ENCODE peak calls at places on chromosomes 2 and 18, in six cellular contexts. W is stomach, D is transverse colon, Z is prostate gland, X is sigmoid colon, B is HCT116. Q is an unnamed sample.

GRCh38 chr2:165428996-165429395 is 40.5 kb upstream of the CSRNP3 start:
- DNase-seq in W (no peak), D (no peak), Z (no peak), X (no peak), B (no peak), Q (no peak)

GRCh38 chr2:203631068-203631757 is 75.2 kb upstream of the CD28 start:
- DNase-seq in W (no peak), D (no peak), Z (no peak), X (no peak), B (no peak), Q (no peak)

GRCh38 chr2:70085711-70086277 is 1.5 kb upstream of the PCBP1 start:
- DNase-seq in W (no peak), D (no peak), Z (no peak), X (peak; percentile 24), B (no peak), Q (no peak)

GRCh38 chr2:101540518-101540917 is 65.6 kb upstream of the RFX8 start:
- DNase-seq in W (no peak), D (no peak), Z (no peak), X (no peak), B (no peak), Q (no peak)

GRCh38 chr2:212136216-212136795 is 402.3 kb downstream of the ERBB4 start:
- DNase-seq in W (no peak), D (no peak), Z (no peak), X (no peak), B (no peak), Q (no peak)

GRCh38 chr2:226970362-226970761 is 134.5 kb downstream of the RHBDD1 start:
- DNase-seq in W (no peak), D (no peak), Z (no peak), X (no peak), B (no peak), Q (no peak)

GRCh38 chr2:141710589-141711239 is 420.1 kb downstream of the LRP1B start:
- DNase-seq in W (no peak), D (no peak), Z (no peak), X (no peak), B (no peak), Q (no peak)

GRCh38 chr2:73258186-73258912 is 24.2 kb downstream of the CCT7 start:
- DNase-seq in W (no peak), D (no peak), Z (no peak), X (no peak), B (no peak), Q (no peak)

GRCh38 chr2:106278477-106278876 is 84.4 kb upstream of the UXS1 start:
- DNase-seq in W (no peak), D (no peak), Z (no peak), X (no peak), B (no peak), Q (no peak)

GRCh38 chr2:134408386-134408785 is 154.5 kb downstream of the MGAT5 start:
- DNase-seq in W (no peak), D (no peak), Z (no peak), X (no peak), B (no peak), Q (no peak)

GRCh38 chr2:238882083-238882755 is 34.3 kb downstream of the TWIST2 start:
- DNase-seq in W (no peak), D (no peak), Z (no peak), X (no peak), B (no peak), Q (no peak)

GRCh38 chr2:17813015-17813741 is 3.1 kb upstream of the MSGN1 start:
- DNase-seq in W (no peak), D (no peak), Z (peak; percentile 66), X (no peak), B (no peak), Q (no peak)

GRCh38 chr2:133755515-133756311 is 187.4 kb upstream of the NCKAP5 start:
- DNase-seq in W (no peak), D (no peak), Z (no peak), X (peak; percentile 73), B (no peak), Q (no peak)

GRCh38 chr2:241844831-241845578 is 13.7 kb downstream of the PDCD1 start:
- DNase-seq in W (no peak), D (no peak), Z (no peak), X (peak; percentile 61), B (no peak), Q (no peak)

GRCh38 chr2:97355887-97356286 is 233.8 kb downstream of the ANKRD36B start:
- DNase-seq in W (no peak), D (no peak), Z (no peak), X (no peak), B (no peak), Q (no peak)

GRCh38 chr18:59060540-59060939 is 79.1 kb upstream of the SEC11C start:
- DNase-seq in W (no peak), D (no peak), Z (no peak), X (no peak), B (no peak), Q (no peak)

GRCh38 chr18:36420826-36421225 is 123.3 kb downstream of the FHOD3 start:
- DNase-seq in W (no peak), D (no peak), Z (no peak), X (no peak), B (no peak), Q (no peak)

GRCh38 chr2:240156026-240156390 is 15.6 kb upstream of the OTOS start:
- DNase-seq in W (no peak), D (no peak), Z (no peak), X (peak; percentile 8), B (no peak), Q (no peak)

GRCh38 chr18:25425030-25425429 is 73.1 kb upstream of the ZNF521 start:
- DNase-seq in W (no peak), D (no peak), Z (no peak), X (no peak), B (no peak), Q (no peak)

GRCh38 chr18:49678440-49678839 is 116.6 kb downstream of the LIPG start:
- DNase-seq in W (no peak), D (no peak), Z (peak; percentile 23), X (no peak), B (no peak), Q (no peak)

GRCh38 chr18:2316686-2317308 is 254.5 kb downstream of the METTL4 start:
- DNase-seq in W (peak; percentile 29), D (no peak), Z (no peak), X (no peak), B (no peak), Q (no peak)

GRCh38 chr2:240451791-240452470 is 16.5 kb downstream of the GPC1 start:
- DNase-seq in W (no peak), D (no peak), Z (no peak), X (peak; percentile 66), B (no peak), Q (no peak)

GRCh38 chr2:229501051-229501794 is 213.1 kb downstream of the DNER start:
- DNase-seq in W (no peak), D (no peak), Z (no peak), X (no peak), B (no peak), Q (no peak)

GRCh38 chr18:77737412-77737811 is 487.8 kb downstream of the GALR1 start:
- DNase-seq in W (no peak), D (no peak), Z (no peak), X (no peak), B (no peak), Q (no peak)

DNA sequence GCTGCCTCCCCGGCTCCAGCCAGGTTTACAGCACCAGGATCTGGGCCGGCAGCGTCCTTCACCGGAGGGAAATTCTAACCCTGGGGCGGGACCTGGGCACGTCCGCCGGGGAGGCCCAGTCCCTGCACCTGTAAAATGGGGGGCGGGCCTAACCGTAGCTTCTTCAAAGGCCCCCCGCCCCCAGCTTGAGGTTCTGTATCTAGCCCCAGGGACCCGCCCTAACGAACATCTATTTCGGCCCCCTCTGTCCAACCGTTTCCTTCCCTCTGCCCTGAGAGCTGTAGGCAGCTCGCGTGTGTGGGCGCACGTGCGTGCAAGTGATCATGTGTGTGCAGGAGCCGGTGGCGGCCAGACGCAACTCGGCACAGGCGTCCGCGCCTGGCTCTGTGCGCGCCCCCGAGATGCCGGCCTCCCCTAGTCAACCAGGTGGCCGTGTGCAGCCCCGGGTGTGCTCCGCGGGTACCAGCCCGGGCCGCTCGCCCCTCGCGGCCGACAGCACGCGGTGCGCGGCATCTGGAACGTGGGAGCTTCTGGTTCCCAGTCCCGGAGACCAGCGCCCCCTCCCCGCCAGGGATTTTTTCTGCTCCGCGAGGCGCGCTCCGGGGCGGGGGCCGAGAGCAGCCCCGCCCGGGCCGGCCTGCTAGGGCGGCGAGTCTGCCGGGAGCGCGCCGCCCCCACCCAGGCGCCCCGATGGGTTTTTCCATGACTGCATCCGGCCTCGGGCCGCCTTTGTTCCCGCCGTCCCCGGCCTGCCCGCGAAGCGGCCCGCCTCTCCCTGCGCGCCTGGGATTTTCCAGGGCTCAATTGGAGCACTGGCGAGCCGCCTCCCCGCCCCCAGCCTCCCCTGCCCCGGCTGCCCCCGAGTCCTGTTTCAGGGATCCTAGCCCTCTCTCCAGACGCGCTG is 21.2 kb downstream of the TEX44 start:
- DNase-seq in W (peak; percentile 87), D (peak; percentile 90), Z (peak; percentile 77), X (peak; percentile 97), B (peak; percentile 76), Q (peak; percentile 90)
- H3K4me3 ChIP-seq in W (peak overlapping the region; percentile 49), D (peak overlapping the region; percentile 19), Z (peak overlapping the region; percentile 28), X (peak overlapping the region; percentile 37), B (peak overlapping the region; percentile 44), Q (peak overlapping the region; percentile 53)

DNA sequence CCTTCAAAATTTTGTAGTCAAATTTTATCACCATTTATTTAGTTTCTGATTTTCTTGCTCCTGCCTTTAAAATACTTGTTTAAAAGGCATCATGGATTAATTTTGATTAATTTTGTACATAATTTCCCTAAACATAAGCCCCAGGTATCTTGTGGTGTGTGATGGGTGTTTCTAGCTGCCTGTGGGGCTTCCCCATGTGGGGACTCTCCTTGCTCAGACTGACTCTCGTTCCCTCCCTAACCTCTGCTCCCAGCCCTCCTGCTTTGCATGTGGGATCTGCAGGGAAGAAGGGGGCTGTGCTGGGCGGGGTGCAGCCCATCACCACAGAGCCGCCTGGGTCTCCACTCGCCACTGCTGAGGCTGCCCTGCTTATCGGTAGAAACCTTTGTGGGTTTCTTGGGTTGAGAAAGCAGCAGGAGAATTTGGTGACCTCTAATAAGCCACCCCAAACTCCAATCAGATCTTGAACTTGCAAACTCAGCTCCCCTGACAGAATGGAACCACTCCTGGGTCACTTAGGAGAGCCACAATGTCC is 72.5 kb downstream of the MRPS9 start:
- DNase-seq in W (no peak), D (no peak), Z (no peak), X (no peak), B (no peak), Q (no peak)
- TF ChIP-seq POLR2AphosphoS5 in W (no peak), D (no peak), Z (no peak), X (no peak), B (no peak), Q (no peak)

GRCh38 chr2:9778471-9779402 is 64.5 kb upstream of the TAF1B start:
- DNase-seq in W (no peak), D (no peak), Z (no peak), X (no peak), B (no peak), Q (no peak)

GRCh38 chr2:9779572-9780264 is 63.6 kb upstream of the TAF1B start:
- DNase-seq in W (no peak), D (no peak), Z (no peak), X (no peak), B (no peak), Q (no peak)

GRCh38 chr2:9781252-9781651 is 62.0 kb upstream of the TAF1B start:
- DNase-seq in W (no peak), D (no peak), Z (peak; percentile 59), X (no peak), B (no peak), Q (no peak)

GRCh38 chr2:9780368-9781130 is 62.7 kb upstream of the TAF1B start:
- DNase-seq in W (no peak), D (no peak), Z (no peak), X (no peak), B (no peak), Q (no peak)

GRCh38 chr2:9782197-9782719 is 61.0 kb upstream of the TAF1B start:
- DNase-seq in W (no peak), D (peak; percentile 63), Z (peak; percentile 44), X (no peak), B (no peak), Q (no peak)
- H3K4me3 ChIP-seq in W (no peak overlapping the region), D (no peak overlapping the region), Z (no peak overlapping the region), X (no peak overlapping the region), B (no peak overlapping the region), Q (no peak overlapping the region)

GRCh38 chr2:236939751-236940229 is 145.9 kb upstream of the COPS8 start:
- DNase-seq in W (no peak), D (no peak), Z (no peak), X (no peak), B (no peak), Q (peak; percentile 56)
- TF ChIP-seq POLR2AphosphoS5 in W (no peak), D (no peak), Z (no peak), X (no peak), B (no peak), Q (no peak)

Q was measured in vagina.